ENCODE peak calls at places on chromosomes 16 and 17, in four cellular contexts. One of them, this sample, is unnamed.

GRCh38 chr17:49690256-49690655 is 12.4 kb upstream of the SPOP start:
- DNase-seq in HEK293T: no peak
- DNase-seq in HepG2: no peak
- DNase-seq in K562: no peak
- DNase-seq in this sample: no peak

GRCh38 chr16:54193656-54194007 is 93.0 kb downstream of the IRX3 start:
- DNase-seq in HEK293T: peak; percentile 86
- DNase-seq in HepG2: peak; percentile 58
- DNase-seq in K562: peak; percentile 75
- DNase-seq in this sample: peak; percentile 4

GRCh38 chr17:50918071-50918932 is 52.1 kb upstream of the TOB1 start:
- DNase-seq in HEK293T: no peak
- DNase-seq in HepG2: no peak
- DNase-seq in K562: no peak
- DNase-seq in this sample: no peak

GRCh38 chr17:6163632-6164319 is 93.6 kb downstream of the WSCD1 start:
- DNase-seq in HEK293T: no peak
- DNase-seq in HepG2: no peak
- DNase-seq in K562: no peak
- DNase-seq in this sample: no peak

GRCh38 chr17:57861000-57861736 is 11.3 kb upstream of the MRPS23 start:
- DNase-seq in HEK293T: no peak
- DNase-seq in HepG2: peak; percentile 94
- DNase-seq in K562: peak; percentile 58
- DNase-seq in this sample: no peak

GRCh38 chr16:17389392-17389791 is 81.4 kb downstream of the XYLT1 start:
- DNase-seq in HEK293T: no peak
- DNase-seq in HepG2: no peak
- DNase-seq in K562: no peak
- DNase-seq in this sample: no peak

GRCh38 chr16:80125677-80126076 is 415.1 kb upstream of the DYNLRB2 start:
- DNase-seq in HEK293T: no peak
- DNase-seq in HepG2: no peak
- DNase-seq in K562: no peak
- DNase-seq in this sample: no peak

GRCh38 chr16:414395-415169 is 10.9 kb upstream of the RAB11FIP3 start:
- DNase-seq in HEK293T: no peak
- DNase-seq in HepG2: no peak
- DNase-seq in K562: no peak
- DNase-seq in this sample: no peak

GRCh38 chr17:82288602-82288927 is 15.1 kb upstream of the CSNK1D start:
- DNase-seq in HEK293T: no peak
- DNase-seq in HepG2: no peak
- DNase-seq in K562: no peak
- DNase-seq in this sample: no peak

GRCh38 chr17:20203021-20203420 is 193.9 kb downstream of the SPECC1 start:
- DNase-seq in HEK293T: no peak
- DNase-seq in HepG2: no peak
- DNase-seq in K562: no peak
- DNase-seq in this sample: no peak

GRCh38 chr16:77171750-77172635 is 19.0 kb upstream of the MON1B start:
- DNase-seq in HEK293T: peak; percentile 57
- DNase-seq in HepG2: peak; percentile 66
- DNase-seq in K562: peak; percentile 59
- DNase-seq in this sample: no peak

GRCh38 chr16:6918661-6919060 is 414.0 kb upstream of the RBFOX1 start:
- DNase-seq in HEK293T: no peak
- DNase-seq in HepG2: no peak
- DNase-seq in K562: no peak
- DNase-seq in this sample: no peak

GRCh38 chr16:22357635-22357971 is 16.8 kb downstream of the CDR2 start:
- DNase-seq in HEK293T: no peak
- DNase-seq in HepG2: no peak
- DNase-seq in K562: no peak
- DNase-seq in this sample: no peak

GRCh38 chr16:12308060-12308459 is 331.5 kb downstream of the SNX29 start:
- DNase-seq in HEK293T: no peak
- DNase-seq in HepG2: no peak
- DNase-seq in K562: no peak
- DNase-seq in this sample: no peak

GRCh38 chr17:27956601-27957445 is 63.7 kb upstream of the LYRM9 start:
- DNase-seq in HEK293T: no peak
- DNase-seq in HepG2: no peak
- DNase-seq in K562: peak; percentile 38
- DNase-seq in this sample: no peak

GRCh38 chr16:66474750-66475199 is 47.7 kb downstream of the BEAN1 start:
- DNase-seq in HEK293T: no peak
- DNase-seq in HepG2: no peak
- DNase-seq in K562: no peak
- DNase-seq in this sample: peak; percentile 9

GRCh38 chr16:85490971-85491771 is 122.0 kb upstream of the GSE1 start:
- DNase-seq in HEK293T: peak; percentile 70
- DNase-seq in HepG2: peak; percentile 53
- DNase-seq in K562: peak; percentile 84
- DNase-seq in this sample: no peak

GRCh38 chr16:73018796-73019455 is 29.0 kb downstream of the ZFHX3 start:
- DNase-seq in HEK293T: no peak
- DNase-seq in HepG2: no peak
- DNase-seq in K562: no peak
- DNase-seq in this sample: no peak

GRCh38 chr17:50111687-50112655 is 16.8 kb downstream of the PDK2 start:
- DNase-seq in HEK293T: no peak
- DNase-seq in HepG2: peak; percentile 84
- DNase-seq in K562: no peak
- DNase-seq in this sample: no peak

GRCh38 chr17:35368086-35368824 is 5.2 kb downstream of the SLFN11 start:
- DNase-seq in HEK293T: no peak
- DNase-seq in HepG2: no peak
- DNase-seq in K562: no peak
- DNase-seq in this sample: peak; percentile 75

GRCh38 chr17:39014044-39014794 is 47.0 kb upstream of the FBXO47 start:
- DNase-seq in HEK293T: no peak
- DNase-seq in HepG2: peak; percentile 39
- DNase-seq in K562: peak; percentile 37
- DNase-seq in this sample: no peak

GRCh38 chr16:24499193-24499814 is 40.1 kb upstream of the RBBP6 start:
- DNase-seq in HEK293T: peak; percentile 72
- DNase-seq in HepG2: peak; percentile 21
- DNase-seq in K562: peak; percentile 47
- DNase-seq in this sample: no peak

GRCh38 chr17:57707892-57708291 is 37.2 kb downstream of the CCDC182 start:
- DNase-seq in HEK293T: no peak
- DNase-seq in HepG2: no peak
- DNase-seq in K562: no peak
- DNase-seq in this sample: no peak

GRCh38 chr16:28925386-28926228 is 569 bp upstream of the RABEP2 start:
- DNase-seq in HEK293T: peak; percentile 72
- DNase-seq in HepG2: peak; percentile 73
- DNase-seq in K562: peak; percentile 76
- DNase-seq in this sample: no peak

GRCh38 chr17:81870155-81870977 is 771 bp downstream of the ARHGDIA start:
- DNase-seq in HEK293T: no peak
- DNase-seq in HepG2: no peak
- DNase-seq in K562: peak; percentile 26
- DNase-seq in this sample: no peak

GRCh38 chr17:42087736-42088705 is 10.3 kb downstream of the ZNF385C start:
- DNase-seq in HEK293T: no peak
- DNase-seq in HepG2: peak; percentile 93
- DNase-seq in K562: no peak
- DNase-seq in this sample: no peak

GRCh38 chr17:66135896-66136295 is 56.0 kb downstream of the CEP112 start:
- DNase-seq in HEK293T: no peak
- DNase-seq in HepG2: no peak
- DNase-seq in K562: no peak
- DNase-seq in this sample: no peak

GRCh38 chr17:50043290-50044148 is 12.4 kb upstream of the ITGA3 start:
- DNase-seq in HEK293T: no peak
- DNase-seq in HepG2: no peak
- DNase-seq in K562: no peak
- DNase-seq in this sample: no peak

GRCh38 chr16:88616320-88616719 is 22.1 kb upstream of the IL17C start:
- DNase-seq in HEK293T: no peak
- DNase-seq in HepG2: no peak
- DNase-seq in K562: no peak
- DNase-seq in this sample: no peak

GRCh38 chr16:48392407-48392806 is 7.2 kb upstream of the SIAH1 start:
- DNase-seq in HEK293T: no peak
- DNase-seq in HepG2: no peak
- DNase-seq in K562: no peak
- DNase-seq in this sample: no peak

GRCh38 chr17:35022536-35023063 is 40.9 kb downstream of the RFFL start:
- DNase-seq in HEK293T: no peak
- DNase-seq in HepG2: peak; percentile 24
- DNase-seq in K562: no peak
- DNase-seq in this sample: no peak

GRCh38 chr16:8878523-8878911 is 3.6 kb upstream of the LITAFD start:
- DNase-seq in HEK293T: no peak
- DNase-seq in HepG2: no peak
- DNase-seq in K562: no peak
- DNase-seq in this sample: no peak

GRCh38 chr16:49543315-49543946 is 169.8 kb downstream of the C16orf78 start:
- DNase-seq in HEK293T: no peak
- DNase-seq in HepG2: no peak
- DNase-seq in K562: no peak
- DNase-seq in this sample: no peak

GRCh38 chr17:48100160-48100559 is 1.1 kb downstream of the CBX1 start:
- DNase-seq in HEK293T: no peak
- DNase-seq in HepG2: no peak
- DNase-seq in K562: no peak
- DNase-seq in this sample: no peak

GRCh38 chr17:73226556-73227172 is 33.8 kb downstream of the COG1 start:
- DNase-seq in HEK293T: no peak
- DNase-seq in HepG2: peak; percentile 18
- DNase-seq in K562: no peak
- DNase-seq in this sample: no peak

GRCh38 chr17:16991349-16992009 is 19.6 kb upstream of the TNFRSF13B start:
- DNase-seq in HEK293T: peak; percentile 89
- DNase-seq in HepG2: peak; percentile 54
- DNase-seq in K562: peak; percentile 76
- DNase-seq in this sample: no peak
- TF ChIP-seq TARDBP in HEK293T: no peak
- TF ChIP-seq TARDBP in HepG2: no peak
- TF ChIP-seq TARDBP in K562: no peak
- TF ChIP-seq TARDBP in this sample: no peak

GRCh38 chr17:77877674-77878355 is 80.7 kb upstream of the TNRC6C start:
- DNase-seq in HEK293T: no peak
- DNase-seq in HepG2: no peak
- DNase-seq in K562: no peak
- DNase-seq in this sample: no peak
- TF ChIP-seq TARDBP in HEK293T: no peak
- TF ChIP-seq TARDBP in HepG2: no peak
- TF ChIP-seq TARDBP in K562: no peak
- TF ChIP-seq TARDBP in this sample: no peak

GRCh38 chr17:63516910-63517824 is 6.0 kb upstream of the KCNH6 start:
- DNase-seq in HEK293T: no peak
- DNase-seq in HepG2: peak; percentile 29
- DNase-seq in K562: no peak
- DNase-seq in this sample: peak; percentile 19
- TF ChIP-seq TARDBP in HEK293T: no peak
- TF ChIP-seq TARDBP in HepG2: peak; percentile 60
- TF ChIP-seq TARDBP in K562: no peak
- TF ChIP-seq TARDBP in this sample: no peak

GRCh38 chr17:60231691-60232090 is 81.9 kb downstream of the CA4 start:
- DNase-seq in HEK293T: no peak
- DNase-seq in HepG2: no peak
- DNase-seq in K562: no peak
- DNase-seq in this sample: no peak

GRCh38 chr17:60229189-60229802 is 79.5 kb downstream of the CA4 start:
- DNase-seq in HEK293T: no peak
- DNase-seq in HepG2: no peak
- DNase-seq in K562: no peak
- DNase-seq in this sample: no peak

GRCh38 chr17:60230358-60230757 is 80.6 kb downstream of the CA4 start:
- DNase-seq in HEK293T: no peak
- DNase-seq in HepG2: no peak
- DNase-seq in K562: no peak
- DNase-seq in this sample: no peak

DNA sequence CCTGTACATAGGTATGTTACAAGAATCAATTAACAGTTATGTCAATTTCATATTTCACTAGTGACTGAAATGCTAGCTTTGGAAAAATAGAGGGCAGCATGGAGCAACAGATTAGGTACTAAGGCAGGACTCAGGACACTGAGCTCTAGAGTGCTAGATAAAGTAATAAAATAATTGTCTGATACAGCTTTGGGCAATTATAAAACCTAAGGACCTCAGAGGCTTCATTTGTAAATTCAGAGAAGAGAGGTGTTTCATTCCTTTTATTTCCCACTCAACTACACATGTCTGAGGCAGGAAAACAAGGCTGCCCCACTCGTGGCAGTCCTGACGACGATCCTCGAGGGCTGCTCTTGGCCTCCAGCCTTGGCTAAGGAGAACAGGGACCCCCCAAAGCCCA is 81.5 kb downstream of the CA4 start:
- DNase-seq in HEK293T: no peak
- DNase-seq in HepG2: peak; percentile 18
- DNase-seq in K562: no peak
- DNase-seq in this sample: no peak
- TF ChIP-seq TARDBP in HEK293T: no peak
- TF ChIP-seq TARDBP in HepG2: no peak
- TF ChIP-seq TARDBP in K562: no peak
- TF ChIP-seq TARDBP in this sample: no peak

GRCh38 chr17:43905985-43906852 is 1.1 kb downstream of the MPP2 start:
- DNase-seq in HEK293T: peak; percentile 69
- DNase-seq in HepG2: peak; percentile 47
- DNase-seq in K562: peak; percentile 68
- DNase-seq in this sample: no peak
- TF ChIP-seq TARDBP in HEK293T: no peak
- TF ChIP-seq TARDBP in HepG2: no peak
- TF ChIP-seq TARDBP in K562: no peak
- TF ChIP-seq TARDBP in this sample: no peak

This sample was measured in GM12878.